ENCODE peak calls at places on chromosomes 1 and 21, in seven cellular contexts. One of them, this sample, is unnamed. For H3K4me1, the result is how much of the 10 kb centered on the place peaks cover.

GRCh38 chr1:100941098-100941527 is 45.2 kb downstream of the SLC30A7 start:
- DNase-seq in heart left ventricle: no peak
- DNase-seq in colonic mucosa: no peak
- DNase-seq in mucosa of descending colon: no peak
- DNase-seq in body of pancreas: no peak
- DNase-seq in transverse colon: no peak
- DNase-seq in aorta: no peak
- DNase-seq in this sample: no peak

GRCh38 chr1:237799762-237800474 is 90.8 kb downstream of the ZP4 start:
- DNase-seq in heart left ventricle: peak
- DNase-seq in colonic mucosa: peak
- DNase-seq in mucosa of descending colon: peak
- DNase-seq in body of pancreas: peak
- DNase-seq in transverse colon: peak
- DNase-seq in aorta: no peak
- DNase-seq in this sample: peak

GRCh38 chr1:68327414-68327813 is 95.1 kb upstream of the WLS start:
- DNase-seq in heart left ventricle: no peak
- DNase-seq in colonic mucosa: no peak
- DNase-seq in mucosa of descending colon: no peak
- DNase-seq in body of pancreas: no peak
- DNase-seq in transverse colon: no peak
- DNase-seq in aorta: no peak
- DNase-seq in this sample: no peak

GRCh38 chr1:192476802-192477298 is 98.7 kb upstream of the RGS1 start:
- DNase-seq in heart left ventricle: peak
- DNase-seq in colonic mucosa: no peak
- DNase-seq in mucosa of descending colon: peak
- DNase-seq in body of pancreas: no peak
- DNase-seq in transverse colon: no peak
- DNase-seq in aorta: peak
- DNase-seq in this sample: no peak

GRCh38 chr1:211639500-211640361 is 35.7 kb downstream of the NEK2 start:
- DNase-seq in heart left ventricle: no peak
- DNase-seq in colonic mucosa: no peak
- DNase-seq in mucosa of descending colon: no peak
- DNase-seq in body of pancreas: no peak
- DNase-seq in transverse colon: no peak
- DNase-seq in aorta: no peak
- DNase-seq in this sample: peak

GRCh38 chr1:27660300-27660837 is 11.6 kb downstream of the IFI6 start:
- DNase-seq in heart left ventricle: no peak
- DNase-seq in colonic mucosa: no peak
- DNase-seq in mucosa of descending colon: no peak
- DNase-seq in body of pancreas: no peak
- DNase-seq in transverse colon: no peak
- DNase-seq in aorta: no peak
- DNase-seq in this sample: no peak

GRCh38 chr1:162502928-162503327 is 5.3 kb downstream of the UHMK1 start:
- DNase-seq in heart left ventricle: no peak
- DNase-seq in colonic mucosa: no peak
- DNase-seq in mucosa of descending colon: no peak
- DNase-seq in body of pancreas: no peak
- DNase-seq in transverse colon: no peak
- DNase-seq in aorta: no peak
- DNase-seq in this sample: no peak

GRCh38 chr1:39635205-39635870 is 4.1 kb downstream of the HEYL start:
- DNase-seq in heart left ventricle: peak
- DNase-seq in colonic mucosa: no peak
- DNase-seq in mucosa of descending colon: no peak
- DNase-seq in body of pancreas: peak
- DNase-seq in transverse colon: no peak
- DNase-seq in aorta: no peak
- DNase-seq in this sample: no peak

GRCh38 chr1:46611691-46612221 is 4.9 kb downstream of the MOB3C start:
- DNase-seq in heart left ventricle: no peak
- DNase-seq in colonic mucosa: no peak
- DNase-seq in mucosa of descending colon: no peak
- DNase-seq in body of pancreas: peak
- DNase-seq in transverse colon: no peak
- DNase-seq in aorta: no peak
- DNase-seq in this sample: no peak

GRCh38 chr1:218259800-218260199 is 25.3 kb upstream of the RRP15 start:
- DNase-seq in heart left ventricle: no peak
- DNase-seq in colonic mucosa: no peak
- DNase-seq in mucosa of descending colon: no peak
- DNase-seq in body of pancreas: peak
- DNase-seq in transverse colon: no peak
- DNase-seq in aorta: no peak
- DNase-seq in this sample: peak

GRCh38 chr1:81899214-81899613 is 98.5 kb downstream of the ADGRL2 start:
- DNase-seq in heart left ventricle: no peak
- DNase-seq in colonic mucosa: no peak
- DNase-seq in mucosa of descending colon: no peak
- DNase-seq in body of pancreas: no peak
- DNase-seq in transverse colon: no peak
- DNase-seq in aorta: no peak
- DNase-seq in this sample: no peak

GRCh38 chr1:186289943-186290560 is 85.0 kb downstream of the TPR start:
- DNase-seq in heart left ventricle: no peak
- DNase-seq in colonic mucosa: no peak
- DNase-seq in mucosa of descending colon: no peak
- DNase-seq in body of pancreas: no peak
- DNase-seq in transverse colon: no peak
- DNase-seq in aorta: no peak
- DNase-seq in this sample: no peak

GRCh38 chr1:185864889-185865288 is 130.7 kb downstream of the HMCN1 start:
- DNase-seq in heart left ventricle: no peak
- DNase-seq in colonic mucosa: no peak
- DNase-seq in mucosa of descending colon: no peak
- DNase-seq in body of pancreas: no peak
- DNase-seq in transverse colon: no peak
- DNase-seq in aorta: no peak
- DNase-seq in this sample: no peak

GRCh38 chr21:35614412-35614901 is 445.9 kb downstream of the SETD4 start:
- DNase-seq in heart left ventricle: no peak
- DNase-seq in colonic mucosa: no peak
- DNase-seq in mucosa of descending colon: no peak
- DNase-seq in body of pancreas: no peak
- DNase-seq in transverse colon: no peak
- DNase-seq in aorta: no peak
- DNase-seq in this sample: no peak

GRCh38 chr1:42170779-42171621 is 6.5 kb upstream of the GUCA2A start:
- DNase-seq in heart left ventricle: peak
- DNase-seq in colonic mucosa: no peak
- DNase-seq in mucosa of descending colon: no peak
- DNase-seq in body of pancreas: no peak
- DNase-seq in transverse colon: peak
- DNase-seq in aorta: no peak
- DNase-seq in this sample: no peak

GRCh38 chr1:17826165-17826488 is 71.0 kb downstream of the ACTL8 start:
- DNase-seq in heart left ventricle: peak
- DNase-seq in colonic mucosa: peak
- DNase-seq in mucosa of descending colon: peak
- DNase-seq in body of pancreas: peak
- DNase-seq in transverse colon: peak
- DNase-seq in aorta: peak
- DNase-seq in this sample: peak

GRCh38 chr1:201042663-201043461 is 19.3 kb upstream of the KIF21B start:
- DNase-seq in heart left ventricle: peak
- DNase-seq in colonic mucosa: peak
- DNase-seq in mucosa of descending colon: peak
- DNase-seq in body of pancreas: peak
- DNase-seq in transverse colon: peak
- DNase-seq in aorta: no peak
- DNase-seq in this sample: peak

GRCh38 chr1:161185282-161185682 is 8.0 kb upstream of the B4GALT3 start:
- DNase-seq in heart left ventricle: peak
- DNase-seq in colonic mucosa: peak
- DNase-seq in mucosa of descending colon: peak
- DNase-seq in body of pancreas: peak
- DNase-seq in transverse colon: peak
- DNase-seq in aorta: peak
- DNase-seq in this sample: no peak

GRCh38 chr1:205714190-205714905 is 34.0 kb upstream of the SLC45A3 start:
- DNase-seq in heart left ventricle: no peak
- DNase-seq in colonic mucosa: no peak
- DNase-seq in mucosa of descending colon: no peak
- DNase-seq in body of pancreas: peak
- DNase-seq in transverse colon: no peak
- DNase-seq in aorta: no peak
- DNase-seq in this sample: no peak

GRCh38 chr1:171636141-171636540 is 14.1 kb downstream of the MYOCOS start:
- DNase-seq in heart left ventricle: no peak
- DNase-seq in colonic mucosa: no peak
- DNase-seq in mucosa of descending colon: no peak
- DNase-seq in body of pancreas: no peak
- DNase-seq in transverse colon: no peak
- DNase-seq in aorta: no peak
- DNase-seq in this sample: no peak

GRCh38 chr1:162882248-162882666 is 21.3 kb upstream of the CCDC190 start:
- DNase-seq in heart left ventricle: no peak
- DNase-seq in colonic mucosa: no peak
- DNase-seq in mucosa of descending colon: no peak
- DNase-seq in body of pancreas: no peak
- DNase-seq in transverse colon: no peak
- DNase-seq in aorta: no peak
- DNase-seq in this sample: no peak

GRCh38 chr1:109185357-109185756 is 28.4 kb upstream of the SARS1 start:
- DNase-seq in heart left ventricle: no peak
- DNase-seq in colonic mucosa: no peak
- DNase-seq in mucosa of descending colon: no peak
- DNase-seq in body of pancreas: no peak
- DNase-seq in transverse colon: no peak
- DNase-seq in aorta: no peak
- DNase-seq in this sample: no peak

GRCh38 chr1:235648954-235649721 is 446 bp downstream of the GNG4 start:
- DNase-seq in heart left ventricle: peak
- DNase-seq in colonic mucosa: peak
- DNase-seq in mucosa of descending colon: peak
- DNase-seq in body of pancreas: peak
- DNase-seq in transverse colon: peak
- DNase-seq in aorta: peak
- DNase-seq in this sample: peak

GRCh38 chr1:167791281-167792209 is 69.8 kb downstream of the MPZL1 start:
- DNase-seq in heart left ventricle: peak
- DNase-seq in colonic mucosa: peak
- DNase-seq in mucosa of descending colon: peak
- DNase-seq in body of pancreas: peak
- DNase-seq in transverse colon: peak
- DNase-seq in aorta: no peak
- DNase-seq in this sample: peak

GRCh38 chr1:189431437-189431836 is 1046.2 kb downstream of the BRINP3 start:
- DNase-seq in heart left ventricle: no peak
- DNase-seq in colonic mucosa: no peak
- DNase-seq in mucosa of descending colon: no peak
- DNase-seq in body of pancreas: peak
- DNase-seq in transverse colon: no peak
- DNase-seq in aorta: no peak
- DNase-seq in this sample: no peak

GRCh38 chr1:201937624-201938212 is 8.6 kb downstream of the LMOD1 start:
- DNase-seq in heart left ventricle: no peak
- DNase-seq in colonic mucosa: no peak
- DNase-seq in mucosa of descending colon: no peak
- DNase-seq in body of pancreas: no peak
- DNase-seq in transverse colon: no peak
- DNase-seq in aorta: no peak
- DNase-seq in this sample: no peak

GRCh38 chr1:29920784-29921183 is 684.5 kb downstream of the PTPRU start:
- DNase-seq in heart left ventricle: no peak
- DNase-seq in colonic mucosa: no peak
- DNase-seq in mucosa of descending colon: no peak
- DNase-seq in body of pancreas: no peak
- DNase-seq in transverse colon: no peak
- DNase-seq in aorta: no peak
- DNase-seq in this sample: no peak
- H3K4me1 ChIP-seq in heart left ventricle: under half
- H3K4me1 ChIP-seq in colonic mucosa: under half
- H3K4me1 ChIP-seq in mucosa of descending colon: under half
- H3K4me1 ChIP-seq in body of pancreas: under half
- H3K4me1 ChIP-seq in transverse colon: under half
- H3K4me1 ChIP-seq in aorta: under half
- H3K4me1 ChIP-seq in this sample: under half

DNA sequence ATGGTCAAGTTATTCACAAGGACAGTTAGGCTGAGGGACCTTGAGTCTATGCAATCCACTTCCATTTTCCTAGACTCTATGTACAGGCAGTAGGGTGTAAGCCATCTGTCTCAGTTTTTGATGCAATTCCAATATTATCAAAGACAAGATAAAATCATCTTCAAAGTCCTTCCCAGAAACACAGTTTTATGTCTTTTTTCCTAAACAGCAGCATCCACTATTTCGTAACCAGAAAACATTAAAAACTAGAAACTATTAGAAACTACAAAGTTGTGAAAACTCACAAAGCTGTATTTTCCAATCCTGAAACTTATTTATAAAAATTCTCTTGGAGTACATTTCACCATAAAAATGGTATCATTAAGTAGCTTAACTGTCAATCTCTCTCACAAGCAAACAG is 93.8 kb downstream of the EPS15 start:
- DNase-seq in heart left ventricle: no peak
- DNase-seq in colonic mucosa: no peak
- DNase-seq in mucosa of descending colon: no peak
- DNase-seq in body of pancreas: no peak
- DNase-seq in transverse colon: no peak
- DNase-seq in aorta: no peak
- DNase-seq in this sample: no peak
- H3K4me1 ChIP-seq in heart left ventricle: under half
- H3K4me1 ChIP-seq in colonic mucosa: under half
- H3K4me1 ChIP-seq in mucosa of descending colon: under half
- H3K4me1 ChIP-seq in body of pancreas: under half
- H3K4me1 ChIP-seq in transverse colon: under half
- H3K4me1 ChIP-seq in aorta: under half
- H3K4me1 ChIP-seq in this sample: under half

GRCh38 chr1:22685675-22686074 is 25.0 kb upstream of the EPHB2 start:
- DNase-seq in heart left ventricle: no peak
- DNase-seq in colonic mucosa: no peak
- DNase-seq in mucosa of descending colon: no peak
- DNase-seq in body of pancreas: no peak
- DNase-seq in transverse colon: no peak
- DNase-seq in aorta: no peak
- DNase-seq in this sample: no peak
- H3K4me1 ChIP-seq in heart left ventricle: under half
- H3K4me1 ChIP-seq in colonic mucosa: under half
- H3K4me1 ChIP-seq in mucosa of descending colon: under half
- H3K4me1 ChIP-seq in body of pancreas: under half
- H3K4me1 ChIP-seq in transverse colon: under half
- H3K4me1 ChIP-seq in aorta: under half
- H3K4me1 ChIP-seq in this sample: under half

GRCh38 chr1:30697977-30698376 is 25.4 kb downstream of the MATN1 start:
- DNase-seq in heart left ventricle: peak
- DNase-seq in colonic mucosa: no peak
- DNase-seq in mucosa of descending colon: no peak
- DNase-seq in body of pancreas: no peak
- DNase-seq in transverse colon: no peak
- DNase-seq in aorta: no peak
- DNase-seq in this sample: no peak
- H3K4me1 ChIP-seq in heart left ventricle: under half
- H3K4me1 ChIP-seq in colonic mucosa: under half
- H3K4me1 ChIP-seq in mucosa of descending colon: under half
- H3K4me1 ChIP-seq in body of pancreas: under half
- H3K4me1 ChIP-seq in transverse colon: under half
- H3K4me1 ChIP-seq in aorta: under half
- H3K4me1 ChIP-seq in this sample: under half

This sample was measured in hepatocyte.